ENCODE peak calls at places on chromosome 19, in six cellular contexts. One of them, this sample, is unnamed.

GRCh38 chr19:49142866-49143335 is 12.3 kb downstream of the HRC start:
- DNase-seq in IMR-90: peak; percentile 89
- DNase-seq in breast epithelium: peak; percentile 92
- DNase-seq in uterus: peak; percentile 84
- DNase-seq in tibial nerve: peak; percentile 70
- DNase-seq in transverse colon: peak; percentile 91
- DNase-seq in this sample: peak; percentile 92

GRCh38 chr19:45403781-45404556 is 900 bp downstream of the PPP1R13L start:
- DNase-seq in breast epithelium: peak; percentile 81
- DNase-seq in transverse colon: peak; percentile 82
- DNase-seq in tibial nerve: no peak
- DNase-seq in uterus: no peak
- DNase-seq in IMR-90: no peak
- DNase-seq in this sample: no peak

GRCh38 chr19:10043286-10043927 is 30.1 kb downstream of the RDH8 start:
- DNase-seq in transverse colon: no peak
- DNase-seq in uterus: no peak
- DNase-seq in breast epithelium: no peak
- DNase-seq in tibial nerve: no peak
- DNase-seq in IMR-90: peak; percentile 33
- DNase-seq in this sample: no peak

GRCh38 chr19:13526552-13526951 is 20.3 kb upstream of the CACNA1A start:
- DNase-seq in uterus: no peak
- DNase-seq in IMR-90: peak; percentile 18
- DNase-seq in breast epithelium: no peak
- DNase-seq in tibial nerve: no peak
- DNase-seq in transverse colon: no peak
- DNase-seq in this sample: no peak

GRCh38 chr19:6092329-6093286 is 17.7 kb downstream of the RFX2 start:
- DNase-seq in tibial nerve: peak; percentile 61
- DNase-seq in breast epithelium: peak; percentile 82
- DNase-seq in uterus: peak; percentile 74
- DNase-seq in transverse colon: peak; percentile 91
- DNase-seq in IMR-90: peak; percentile 88
- DNase-seq in this sample: peak; percentile 50

GRCh38 chr19:49161987-49162386 is 4.4 kb downstream of the TRPM4 start:
- DNase-seq in tibial nerve: no peak
- DNase-seq in transverse colon: no peak
- DNase-seq in uterus: no peak
- DNase-seq in IMR-90: peak; percentile 63
- DNase-seq in breast epithelium: no peak
- DNase-seq in this sample: no peak

GRCh38 chr19:46615966-46616365 is 8.9 kb downstream of the PTGIR start:
- DNase-seq in transverse colon: no peak
- DNase-seq in breast epithelium: no peak
- DNase-seq in uterus: no peak
- DNase-seq in IMR-90: no peak
- DNase-seq in tibial nerve: no peak
- DNase-seq in this sample: no peak

GRCh38 chr19:12786149-12786870 is 5.0 kb upstream of the JUNB start:
- DNase-seq in uterus: no peak
- DNase-seq in tibial nerve: no peak
- DNase-seq in transverse colon: peak; percentile 86
- DNase-seq in breast epithelium: peak; percentile 87
- DNase-seq in IMR-90: no peak
- DNase-seq in this sample: peak; percentile 71

GRCh38 chr19:46428278-46429141 is at the start of gene PNMA8C:
- DNase-seq in tibial nerve: no peak
- DNase-seq in transverse colon: peak; percentile 50
- DNase-seq in IMR-90: peak; percentile 63
- DNase-seq in uterus: peak; percentile 43
- DNase-seq in breast epithelium: no peak
- DNase-seq in this sample: no peak

GRCh38 chr19:43950834-43951626 is at the start of gene ZNF221:
- DNase-seq in uterus: peak; percentile 93
- DNase-seq in tibial nerve: peak; percentile 91
- DNase-seq in breast epithelium: peak; percentile 84
- DNase-seq in transverse colon: peak; percentile 90
- DNase-seq in IMR-90: peak; percentile 99
- DNase-seq in this sample: peak; percentile 90

GRCh38 chr19:46660008-46660517 is 919 bp downstream of the DACT3 start:
- DNase-seq in uterus: peak; percentile 66
- DNase-seq in breast epithelium: no peak
- DNase-seq in tibial nerve: no peak
- DNase-seq in transverse colon: no peak
- DNase-seq in IMR-90: no peak
- DNase-seq in this sample: no peak

GRCh38 chr19:8664671-8665057 is 33.9 kb downstream of the ACTL9 start:
- DNase-seq in transverse colon: no peak
- DNase-seq in IMR-90: no peak
- DNase-seq in uterus: no peak
- DNase-seq in breast epithelium: no peak
- DNase-seq in tibial nerve: no peak
- DNase-seq in this sample: no peak

GRCh38 chr19:6278740-6279619 is 795 bp downstream of the MLLT1 start:
- DNase-seq in IMR-90: no peak
- DNase-seq in breast epithelium: no peak
- DNase-seq in transverse colon: no peak
- DNase-seq in tibial nerve: no peak
- DNase-seq in uterus: peak; percentile 28
- DNase-seq in this sample: no peak

GRCh38 chr19:10718205-10719196 is 622 bp downstream of the DNM2 start:
- DNase-seq in breast epithelium: no peak
- DNase-seq in transverse colon: peak; percentile 41
- DNase-seq in uterus: no peak
- DNase-seq in tibial nerve: no peak
- DNase-seq in IMR-90: peak; percentile 28
- DNase-seq in this sample: no peak

GRCh38 chr19:7516281-7516862 is 469 bp downstream of the ZNF358 start:
- DNase-seq in IMR-90: no peak
- DNase-seq in breast epithelium: no peak
- DNase-seq in tibial nerve: no peak
- DNase-seq in transverse colon: no peak
- DNase-seq in uterus: no peak
- DNase-seq in this sample: no peak

GRCh38 chr19:38389957-38390924 is 1.7 kb downstream of the SPRED3 start:
- DNase-seq in breast epithelium: no peak
- DNase-seq in IMR-90: no peak
- DNase-seq in transverse colon: no peak
- DNase-seq in uterus: no peak
- DNase-seq in tibial nerve: no peak
- DNase-seq in this sample: no peak

GRCh38 chr19:35224681-35225604 is 3.6 kb downstream of the FAM187B start:
- DNase-seq in breast epithelium: no peak
- DNase-seq in IMR-90: no peak
- DNase-seq in transverse colon: peak; percentile 57
- DNase-seq in uterus: no peak
- DNase-seq in tibial nerve: no peak
- DNase-seq in this sample: no peak

GRCh38 chr19:9913237-9914000 is 22.9 kb downstream of the OLFM2 start:
- DNase-seq in IMR-90: no peak
- DNase-seq in transverse colon: peak; percentile 15
- DNase-seq in tibial nerve: no peak
- DNase-seq in breast epithelium: no peak
- DNase-seq in uterus: no peak
- DNase-seq in this sample: no peak

GRCh38 chr19:3771033-3771905 is 759 bp downstream of the RAX2 start:
- DNase-seq in transverse colon: no peak
- DNase-seq in breast epithelium: no peak
- DNase-seq in uterus: no peak
- DNase-seq in tibial nerve: no peak
- DNase-seq in IMR-90: no peak
- DNase-seq in this sample: no peak

GRCh38 chr19:8601796-8602195 is 8.7 kb downstream of the ADAMTS10 start:
- DNase-seq in breast epithelium: no peak
- DNase-seq in IMR-90: no peak
- DNase-seq in transverse colon: no peak
- DNase-seq in uterus: no peak
- DNase-seq in tibial nerve: no peak
- DNase-seq in this sample: no peak

GRCh38 chr19:35288843-35289355 is 3.1 kb upstream of the MAG start:
- DNase-seq in tibial nerve: no peak
- DNase-seq in transverse colon: no peak
- DNase-seq in uterus: no peak
- DNase-seq in IMR-90: no peak
- DNase-seq in breast epithelium: no peak
- DNase-seq in this sample: no peak

GRCh38 chr19:41998246-41999020 is 4.4 kb upstream of the ATP1A3 start:
- DNase-seq in tibial nerve: no peak
- DNase-seq in IMR-90: peak; percentile 39
- DNase-seq in uterus: no peak
- DNase-seq in breast epithelium: no peak
- DNase-seq in transverse colon: peak; percentile 43
- DNase-seq in this sample: no peak

GRCh38 chr19:3627351-3627723 is 747 bp upstream of the CACTIN start:
- DNase-seq in uterus: no peak
- DNase-seq in breast epithelium: no peak
- DNase-seq in transverse colon: no peak
- DNase-seq in IMR-90: no peak
- DNase-seq in tibial nerve: peak; percentile 13
- DNase-seq in this sample: no peak

GRCh38 chr19:12806242-12807131 is at the start of gene RNASEH2A:
- DNase-seq in transverse colon: peak; percentile 92
- DNase-seq in uterus: peak; percentile 85
- DNase-seq in IMR-90: peak; percentile 86
- DNase-seq in breast epithelium: peak; percentile 86
- DNase-seq in tibial nerve: peak; percentile 73
- DNase-seq in this sample: peak; percentile 84

GRCh38 chr19:11047856-11048255 is 41.4 kb upstream of the LDLR start:
- DNase-seq in uterus: no peak
- DNase-seq in IMR-90: no peak
- DNase-seq in breast epithelium: no peak
- DNase-seq in transverse colon: no peak
- DNase-seq in tibial nerve: no peak
- DNase-seq in this sample: no peak

GRCh38 chr19:29506619-29506911 is 19.2 kb upstream of the VSTM2B start:
- DNase-seq in IMR-90: no peak
- DNase-seq in uterus: no peak
- DNase-seq in transverse colon: no peak
- DNase-seq in tibial nerve: no peak
- DNase-seq in breast epithelium: no peak
- DNase-seq in this sample: no peak

GRCh38 chr19:33472696-33473624 is 48.6 kb downstream of the PEPD start:
- DNase-seq in uterus: no peak
- DNase-seq in tibial nerve: no peak
- DNase-seq in breast epithelium: no peak
- DNase-seq in IMR-90: peak; percentile 99
- DNase-seq in transverse colon: no peak
- DNase-seq in this sample: no peak

GRCh38 chr19:44643605-44644390 is at the start of gene PVR:
- DNase-seq in uterus: peak; percentile 56
- DNase-seq in breast epithelium: peak; percentile 54
- DNase-seq in tibial nerve: no peak
- DNase-seq in transverse colon: peak; percentile 75
- DNase-seq in IMR-90: peak; percentile 77
- DNase-seq in this sample: peak; percentile 72

DNA sequence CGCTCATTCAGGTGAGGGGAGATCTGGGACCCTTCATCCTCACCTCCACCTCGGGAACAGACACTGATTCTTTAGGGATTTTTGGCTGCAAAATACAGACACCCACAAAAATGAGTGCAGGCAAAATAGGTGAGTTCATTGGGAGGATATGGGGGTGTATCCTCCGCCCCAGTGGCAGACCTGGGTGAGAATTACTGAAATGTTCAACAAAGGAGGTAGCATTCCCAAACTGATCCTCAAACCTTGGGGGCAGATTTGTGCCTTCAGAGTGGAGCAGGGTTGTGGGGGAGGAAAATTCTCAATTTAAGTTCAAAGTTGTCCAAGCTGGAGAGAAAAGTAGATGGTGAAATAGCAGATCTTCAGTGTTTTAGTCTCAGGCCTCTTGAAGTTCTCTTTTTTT is 31.3 kb upstream of the SIN3B start:
- DNase-seq in uterus: no peak
- DNase-seq in tibial nerve: no peak
- DNase-seq in breast epithelium: no peak
- DNase-seq in transverse colon: no peak
- DNase-seq in IMR-90: no peak
- DNase-seq in this sample: no peak
- H3K27ac ChIP-seq in uterus: no peak overlapping the region
- H3K27ac ChIP-seq in tibial nerve: no peak overlapping the region
- H3K27ac ChIP-seq in breast epithelium: no peak overlapping the region
- H3K27ac ChIP-seq in transverse colon: no peak overlapping the region
- H3K27ac ChIP-seq in IMR-90: no peak overlapping the region
- H3K27ac ChIP-seq in this sample: no peak overlapping the region

GRCh38 chr19:36849701-36850645 is 703 bp upstream of the ZNF345 start:
- DNase-seq in tibial nerve: peak; percentile 87
- DNase-seq in transverse colon: peak; percentile 93
- DNase-seq in breast epithelium: peak; percentile 81
- DNase-seq in uterus: peak; percentile 90
- DNase-seq in IMR-90: peak; percentile 89
- DNase-seq in this sample: peak; percentile 87
- TF ChIP-seq POLR2A in tibial nerve: no peak
- TF ChIP-seq POLR2A in transverse colon: peak; percentile 52
- TF ChIP-seq POLR2A in breast epithelium: no peak
- TF ChIP-seq POLR2A in uterus: peak; percentile 32
- TF ChIP-seq POLR2A in IMR-90: no peak
- TF ChIP-seq POLR2A in this sample: no peak

GRCh38 chr19:16067205-16067938 is 8.9 kb upstream of the TPM4 start:
- DNase-seq in IMR-90: peak; percentile 87
- DNase-seq in transverse colon: peak; percentile 82
- DNase-seq in tibial nerve: no peak
- DNase-seq in uterus: peak; percentile 92
- DNase-seq in breast epithelium: peak; percentile 87
- DNase-seq in this sample: no peak

GRCh38 chr19:16061943-16062342 is 14.4 kb upstream of the TPM4 start:
- DNase-seq in tibial nerve: no peak
- DNase-seq in transverse colon: no peak
- DNase-seq in uterus: no peak
- DNase-seq in breast epithelium: no peak
- DNase-seq in IMR-90: no peak
- DNase-seq in this sample: no peak

GRCh38 chr19:16062789-16063188 is 13.5 kb upstream of the TPM4 start:
- DNase-seq in transverse colon: peak; percentile 78
- DNase-seq in IMR-90: no peak
- DNase-seq in breast epithelium: no peak
- DNase-seq in uterus: no peak
- DNase-seq in tibial nerve: no peak
- DNase-seq in this sample: no peak

GRCh38 chr19:16066611-16067104 is 9.6 kb upstream of the TPM4 start:
- DNase-seq in uterus: peak; percentile 65
- DNase-seq in transverse colon: peak; percentile 81
- DNase-seq in breast epithelium: no peak
- DNase-seq in tibial nerve: no peak
- DNase-seq in IMR-90: peak; percentile 76
- DNase-seq in this sample: no peak

GRCh38 chr19:16064209-16064889 is 11.9 kb upstream of the TPM4 start:
- DNase-seq in IMR-90: no peak
- DNase-seq in tibial nerve: no peak
- DNase-seq in uterus: no peak
- DNase-seq in transverse colon: peak; percentile 6
- DNase-seq in breast epithelium: no peak
- DNase-seq in this sample: no peak
- H3K27ac ChIP-seq in IMR-90: peak overlapping the region; percentile 15
- H3K27ac ChIP-seq in tibial nerve: no peak overlapping the region
- H3K27ac ChIP-seq in uterus: peak overlapping the region; percentile 100
- H3K27ac ChIP-seq in transverse colon: peak overlapping the region; percentile 18
- H3K27ac ChIP-seq in breast epithelium: peak overlapping the region; percentile 60
- H3K27ac ChIP-seq in this sample: no peak overlapping the region

GRCh38 chr19:16328824-16329482 is 4.3 kb downstream of the KLF2 start:
- DNase-seq in uterus: no peak
- DNase-seq in IMR-90: peak; percentile 49
- DNase-seq in transverse colon: no peak
- DNase-seq in tibial nerve: no peak
- DNase-seq in breast epithelium: no peak
- DNase-seq in this sample: no peak
- TF ChIP-seq POLR2A in uterus: no peak
- TF ChIP-seq POLR2A in IMR-90: peak; percentile 83
- TF ChIP-seq POLR2A in transverse colon: peak; percentile 5
- TF ChIP-seq POLR2A in tibial nerve: no peak
- TF ChIP-seq POLR2A in breast epithelium: no peak
- TF ChIP-seq POLR2A in this sample: no peak

GRCh38 chr19:14576363-14576762 is 4.5 kb upstream of the NDUFB7 start:
- DNase-seq in breast epithelium: no peak
- DNase-seq in transverse colon: no peak
- DNase-seq in uterus: no peak
- DNase-seq in IMR-90: no peak
- DNase-seq in tibial nerve: no peak
- DNase-seq in this sample: no peak
- H3K27ac ChIP-seq in breast epithelium: no peak overlapping the region
- H3K27ac ChIP-seq in transverse colon: no peak overlapping the region
- H3K27ac ChIP-seq in uterus: no peak overlapping the region
- H3K27ac ChIP-seq in IMR-90: no peak overlapping the region
- H3K27ac ChIP-seq in tibial nerve: no peak overlapping the region
- H3K27ac ChIP-seq in this sample: no peak overlapping the region

This sample was measured in gastrocnemius medialis.